ENCODE peak calls at places on chromosomes 7 and 10, in five cellular contexts. R, T, W, M and N are unnamed samples. For H3K27me3 and H3K36me3, the result is how much of the 10 kb centered on the place peaks cover.

GRCh38 chr7:105298439-105298894 is 90.3 kb downstream of the SRPK2 start:
- DNase-seq in M (no peak), W (no peak), R (no peak), T (no peak), N (peak)

GRCh38 chr10:31698169-31698890 is 230.3 kb downstream of the ARHGAP12 start:
- DNase-seq in M (no peak), T (no peak), R (peak), W (no peak), N (no peak)

GRCh38 chr7:117737882-117738281 is 135.4 kb downstream of the CTTNBP2 start:
- DNase-seq in W (no peak), M (no peak), T (no peak), R (no peak), N (no peak)

GRCh38 chr10:75417522-75417927 is 13.9 kb upstream of the LRMDA start:
- DNase-seq in M (peak), R (no peak), W (no peak), T (no peak), N (peak)

GRCh38 chr10:97028126-97028831 is 157.5 kb downstream of the SLIT1 start:
- DNase-seq in R (no peak), W (no peak), M (no peak), T (no peak), N (no peak)

GRCh38 chr10:111344804-111345203 is 268.0 kb downstream of the ADRA2A start:
- DNase-seq in W (no peak), R (no peak), M (no peak), T (no peak), N (peak)

GRCh38 chr10:30384791-30385201 is 35.7 kb upstream of the MTPAP start:
- DNase-seq in W (peak), R (no peak), T (no peak), M (peak), N (peak)

GRCh38 chr10:62109532-62110293 is 158.9 kb downstream of the RTKN2 start:
- DNase-seq in T (no peak), M (no peak), W (peak), R (no peak), N (no peak)

GRCh38 chr7:98647326-98647725 is 30.2 kb downstream of the NPTX2 start:
- DNase-seq in R (no peak), M (peak), W (no peak), T (no peak), N (no peak)

GRCh38 chr7:36852017-36852416 is 127.7 kb upstream of the AOAH start:
- DNase-seq in M (no peak), W (no peak), T (no peak), R (no peak), N (no peak)

GRCh38 chr7:101426303-101427011 is 63.8 kb downstream of the COL26A1 start:
- DNase-seq in M (no peak), T (no peak), W (no peak), R (no peak), N (no peak)

GRCh38 chr10:69494626-69495558 is 43.6 kb downstream of the TSPAN15 start:
- DNase-seq in W (no peak), M (peak), T (no peak), R (no peak), N (peak)

GRCh38 chr10:60135020-60135419 is 228.7 kb upstream of the CCDC6 start:
- DNase-seq in M (no peak), R (no peak), W (no peak), T (no peak), N (no peak)
- H3K4me3 ChIP-seq in M (no peak), R (no peak), W (no peak), T (no peak), N (no peak)

DNA sequence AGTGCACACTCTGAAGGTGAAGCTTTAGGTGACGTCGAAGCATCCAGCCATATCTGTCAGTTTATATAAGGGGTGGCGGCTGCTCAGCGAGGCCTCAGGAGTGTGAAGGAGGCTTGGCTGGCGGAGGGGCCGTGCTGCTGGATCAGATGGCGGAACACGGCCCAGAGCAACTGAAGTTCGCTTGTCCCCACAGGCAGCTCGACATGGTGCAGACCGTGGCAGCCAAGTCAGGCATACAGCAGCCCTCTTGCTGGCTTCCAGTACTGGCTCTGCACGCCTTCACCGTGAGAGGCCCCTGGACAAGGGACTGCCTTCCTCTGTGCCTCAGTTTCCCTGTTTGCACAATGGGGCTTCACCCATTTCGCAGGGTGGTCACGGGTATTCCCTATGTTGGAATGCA is 443.5 kb downstream of the DNAJB6 start:
- DNase-seq in W (no peak), M (peak), T (no peak), R (no peak), N (no peak)
- H3K27me3 ChIP-seq in W (under half), M (under half), T (under half), R (half or more), N (under half)

GRCh38 chr7:149214020-149214720 is 18.8 kb downstream of the ZNF282 start:
- DNase-seq in R (no peak), W (no peak), M (no peak), T (no peak), N (no peak)

GRCh38 chr7:149218469-149219420 is 20.7 kb upstream of the ZNF212 start:
- DNase-seq in M (no peak), R (no peak), W (no peak), T (no peak), N (no peak)

GRCh38 chr7:149220534-149220933 is 18.9 kb upstream of the ZNF212 start:
- DNase-seq in M (no peak), W (no peak), T (no peak), R (no peak), N (no peak)

GRCh38 chr7:149216402-149216801 is 21.1 kb downstream of the ZNF282 start:
- DNase-seq in W (no peak), T (no peak), M (no peak), R (no peak), N (no peak)

DNA sequence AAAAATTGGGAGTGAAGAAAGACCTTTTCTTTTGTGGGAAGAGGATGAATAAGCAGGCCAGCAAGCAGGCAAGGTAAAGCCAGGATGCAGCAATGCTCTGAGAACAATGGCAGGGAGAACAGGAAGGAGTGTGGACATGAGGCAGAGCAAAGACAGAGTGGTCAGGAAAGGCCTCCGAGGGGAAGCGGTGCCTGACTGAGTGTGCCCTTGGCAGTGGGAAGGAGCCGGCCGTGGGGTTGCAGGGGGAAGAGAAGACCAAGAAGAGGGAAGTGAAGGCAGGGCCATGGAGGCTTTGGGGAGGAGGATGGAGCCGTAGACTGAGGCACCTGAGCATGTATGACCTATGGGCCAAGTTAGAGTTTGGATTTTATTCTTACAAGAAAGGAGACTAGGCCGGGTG is 21.9 kb upstream of the ZNF212 start:
- DNase-seq in R (no peak), W (no peak), M (no peak), T (no peak), N (no peak)
- H3K36me3 ChIP-seq in R (half or more), W (under half), M (half or more), T (under half), N (under half)

DNA sequence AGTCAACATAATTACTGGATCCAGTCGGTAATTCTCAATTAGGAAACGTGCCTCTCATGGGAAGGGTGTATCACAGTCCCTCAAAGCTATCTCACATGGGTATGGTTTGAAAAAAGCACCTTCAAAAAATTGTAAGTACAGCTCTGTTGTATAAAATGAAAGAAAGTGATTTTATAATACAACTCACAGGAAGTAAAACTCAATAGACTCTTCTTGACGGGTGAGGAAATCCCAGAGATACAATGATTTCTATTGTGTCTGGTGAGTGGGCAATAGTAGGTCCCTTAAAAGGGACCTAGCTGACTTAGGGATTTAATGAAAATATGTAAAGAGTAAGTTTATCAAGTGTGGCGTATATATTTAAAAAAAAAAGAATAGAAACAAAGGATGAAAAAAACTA is 27.0 kb downstream of the TASOR2 start:
- DNase-seq in W (no peak), T (no peak), R (no peak), M (no peak), N (no peak)
- H3K4me3 ChIP-seq in W (peak), T (peak), R (peak), M (peak), N (no peak)

DNA sequence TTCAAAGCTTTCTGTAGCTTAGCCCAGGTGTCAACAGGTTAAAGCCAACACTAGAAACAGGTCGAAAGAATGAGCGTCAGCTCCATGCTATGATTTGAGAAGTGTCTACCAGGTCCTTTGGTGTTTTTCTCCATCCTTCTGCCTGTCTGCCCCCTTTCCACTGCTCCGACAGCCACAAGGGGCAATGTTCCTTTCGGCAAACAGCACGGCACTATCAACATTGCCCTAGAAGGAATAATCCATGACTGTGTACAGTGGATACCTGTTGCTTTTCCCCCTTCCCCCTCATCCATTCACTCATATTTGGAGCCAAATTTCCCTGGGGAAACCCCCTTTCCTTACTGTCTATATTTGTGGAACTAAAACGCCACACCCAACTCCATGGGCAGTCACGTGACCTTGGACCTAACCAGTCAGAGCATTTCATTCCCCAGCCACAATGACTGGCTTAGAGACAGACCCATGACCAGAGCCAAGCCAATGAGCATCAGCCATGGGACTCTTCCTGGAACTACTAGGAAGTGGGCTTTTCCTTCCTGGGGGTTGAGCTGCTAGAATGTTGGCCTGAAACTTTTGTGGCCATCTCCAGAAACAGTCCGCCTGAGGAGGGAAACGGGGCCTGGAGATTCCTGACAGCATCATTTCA is 51.5 kb downstream of the AFAP1L2 start:
- DNase-seq in R (no peak), W (no peak), M (no peak), T (no peak), N (peak)
- H3K27me3 ChIP-seq in R (under half), W (under half), M (under half), T (under half), N (under half)

GRCh38 chr10:133286366-133286765 is 9.7 kb upstream of the ADAM8 start:
- DNase-seq in W (no peak), R (no peak), M (no peak), T (no peak), N (no peak)
- H3K36me3 ChIP-seq in W (under half), R (half or more), M (half or more), T (under half), N (under half)

DNA sequence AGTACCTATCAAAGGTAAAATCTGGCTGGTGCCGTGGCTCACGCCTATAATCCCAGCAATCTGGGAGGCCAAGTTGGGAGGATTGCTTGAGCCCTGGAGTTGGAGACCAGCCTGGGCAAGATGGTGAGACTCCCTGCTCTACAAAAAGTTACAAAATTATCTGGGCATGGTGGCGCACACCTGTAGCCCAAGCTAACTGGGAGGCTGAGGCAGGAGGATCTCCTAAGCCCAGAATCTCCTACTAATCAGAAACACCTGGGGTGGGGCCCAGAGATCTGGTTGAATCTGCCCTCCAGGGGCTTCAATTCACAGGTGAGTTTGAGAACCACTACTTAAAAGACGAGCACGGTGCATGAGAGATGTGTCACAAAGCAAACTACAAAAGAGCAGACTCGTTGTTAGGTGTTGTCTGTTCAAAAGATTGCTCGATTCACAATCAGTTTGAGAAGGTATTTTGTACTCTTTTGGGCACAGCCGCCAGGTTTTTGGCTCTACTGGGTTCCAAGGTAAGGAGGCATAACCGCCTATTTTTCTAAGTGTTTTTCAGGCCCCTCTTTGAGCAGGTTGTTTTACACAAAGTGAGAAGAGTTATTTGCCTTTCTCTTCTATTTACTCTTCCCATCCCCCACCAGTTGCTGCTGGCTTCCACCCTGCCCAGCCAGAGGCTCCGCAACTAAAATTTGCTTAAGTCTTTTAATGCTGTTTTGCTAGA is 2.3 kb downstream of the PLA2G12B start:
- DNase-seq in R (no peak), W (no peak), M (no peak), T (no peak), N (no peak)
- H3K4me3 ChIP-seq in R (no peak), W (peak), M (no peak), T (no peak), N (no peak)